ENCODE peak calls at places on chromosomes 4 and X, in ten cellular contexts. Q is T-helper 2 cell; L is activated gamma-delta T cell treated with anti-CD3 and anti-CD28 coated beads, Interleukin-2, amount 50 U/mL, for 16 hours; V is ACHN; T is AG10803; R is aorta; K is HuH-7.5; H is midbrain; P is amniotic epithelial cell; F is GM10248. G is an unnamed sample.

GRCh38 chr4:88017516-88018302 is 10.3 kb downstream of the PKD2 start:
- DNase-seq in Q (no peak), L (no peak), V (peak), T (peak), R (no peak), K (no peak), H (no peak), P (peak), F (no peak), G (no peak)

GRCh38 chr4:77821775-77822174 is 2.6 kb upstream of the CNOT6L start:
- DNase-seq in Q (no peak), L (peak), V (no peak), T (no peak), R (no peak), K (no peak), H (no peak), P (no peak), F (no peak), G (no peak)

GRCh38 chr4:61770456-61770855 is 570.3 kb downstream of the ADGRL3 start:
- DNase-seq in Q (no peak), L (no peak), V (no peak), T (no peak), R (no peak), K (no peak), H (no peak), P (no peak), F (no peak), G (no peak)

GRCh38 chr4:41413670-41414069 is 124.3 kb upstream of the LIMCH1 start:
- DNase-seq in Q (no peak), L (no peak), V (no peak), T (no peak), R (no peak), K (no peak), H (no peak), P (peak), F (no peak), G (no peak)

GRCh38 chr4:119242417-119242816 is 29.9 kb downstream of the USP53 start:
- DNase-seq in Q (no peak), L (no peak), V (no peak), T (no peak), R (no peak), K (no peak), H (no peak), P (no peak), F (no peak), G (no peak)

GRCh38 chr4:6229095-6229494 is 28.7 kb upstream of the JAKMIP1 start:
- DNase-seq in Q (no peak), L (no peak), V (no peak), T (no peak), R (peak), K (no peak), H (peak), P (no peak), F (no peak), G (peak)

GRCh38 chr4:146439999-146440398 is 81.7 kb downstream of the SLC10A7 start:
- DNase-seq in Q (no peak), L (no peak), V (no peak), T (peak), R (no peak), K (no peak), H (no peak), P (peak), F (no peak), G (no peak)

GRCh38 chr4:42104521-42104920 is 47.9 kb downstream of the BEND4 start:
- DNase-seq in Q (no peak), L (no peak), V (no peak), T (peak), R (no peak), K (no peak), H (no peak), P (peak), F (no peak), G (no peak)

GRCh38 chrX:137052641-137053235 is 18.9 kb upstream of the GPR101 start:
- DNase-seq in Q (no peak), L (no peak), V (no peak), T (no peak), R (no peak), K (no peak), H (no peak), P (no peak), F (no peak), G (no peak)

GRCh38 chrX:118724775-118725174 is 2.6 kb upstream of the IL13RA1 start:
- DNase-seq in Q (no peak), L (no peak), V (no peak), T (no peak), R (no peak), K (no peak), H (no peak), P (peak), F (peak), G (no peak)

GRCh38 chrX:54930291-54931049 is 9.8 kb downstream of the TRO start:
- DNase-seq in Q (no peak), L (no peak), V (no peak), T (no peak), R (no peak), K (no peak), H (no peak), P (no peak), F (no peak), G (no peak)

GRCh38 chr4:74874785-74875367 is 58.0 kb upstream of the PARM1 start:
- DNase-seq in Q (no peak), L (no peak), V (peak), T (peak), R (no peak), K (peak), H (peak), P (peak), F (peak), G (no peak)

GRCh38 chr4:95549246-95550138 is 719 bp upstream of the UNC5C start:
- DNase-seq in Q (no peak), L (no peak), V (peak), T (peak), R (peak), K (no peak), H (peak), P (peak), F (peak), G (peak)

GRCh38 chr4:163493643-163494359 is 689 bp upstream of the TMA16 start:
- DNase-seq in Q (no peak), L (no peak), V (no peak), T (no peak), R (no peak), K (no peak), H (peak), P (no peak), F (peak), G (peak)

GRCh38 chr4:152970102-152970820 is 34.1 kb downstream of the FHDC1 start:
- DNase-seq in Q (no peak), L (no peak), V (no peak), T (peak), R (no peak), K (no peak), H (no peak), P (peak), F (no peak), G (no peak)

GRCh38 chrX:39944416-39944815 is 153.3 kb downstream of the BCOR start:
- DNase-seq in Q (no peak), L (no peak), V (no peak), T (no peak), R (no peak), K (no peak), H (no peak), P (no peak), F (no peak), G (no peak)

GRCh38 chr4:153969542-153969941 is 180.7 kb upstream of the SFRP2 start:
- DNase-seq in Q (no peak), L (no peak), V (no peak), T (peak), R (no peak), K (no peak), H (no peak), P (no peak), F (no peak), G (no peak)

GRCh38 chr4:112156112-112156511 is 10.9 kb downstream of the FAM241A start:
- DNase-seq in Q (no peak), L (no peak), V (no peak), T (no peak), R (no peak), K (no peak), H (no peak), P (no peak), F (no peak), G (no peak)

GRCh38 chrX:120793098-120793497 is 82.6 kb downstream of the CT47B1 start:
- DNase-seq in Q (no peak), L (no peak), V (no peak), T (no peak), R (no peak), K (no peak), H (no peak), P (no peak), F (no peak), G (no peak)

GRCh38 chrX:49101629-49101984 is 21.9 kb upstream of the WDR45 start:
- DNase-seq in Q (no peak), L (no peak), V (no peak), T (no peak), R (no peak), K (no peak), H (no peak), P (no peak), F (no peak), G (no peak)

GRCh38 chr4:121726642-121727268 is 30.0 kb upstream of the ANXA5 start:
- DNase-seq in Q (no peak), L (no peak), V (peak), T (peak), R (no peak), K (no peak), H (peak), P (peak), F (peak), G (no peak)

GRCh38 chr4:84870398-84871163 is 95.9 kb downstream of the WDFY3 start:
- DNase-seq in Q (no peak), L (no peak), V (peak), T (peak), R (no peak), K (no peak), H (no peak), P (peak), F (no peak), G (no peak)

GRCh38 chr4:140353836-140354235 is 19.6 kb upstream of the SCOC start:
- DNase-seq in Q (no peak), L (no peak), V (no peak), T (no peak), R (no peak), K (no peak), H (no peak), P (no peak), F (no peak), G (no peak)

GRCh38 chr4:48133668-48134444 is at the start of gene TXK:
- DNase-seq in Q (no peak), L (no peak), V (no peak), T (peak), R (no peak), K (no peak), H (no peak), P (peak), F (no peak), G (no peak)

GRCh38 chrX:40154853-40155616 is 57.3 kb upstream of the BCOR start:
- DNase-seq in Q (no peak), L (no peak), V (peak), T (no peak), R (peak), K (peak), H (no peak), P (peak), F (peak), G (peak)

GRCh38 chrX:437636-438390 is 51.1 kb upstream of the PPP2R3B start:
- DNase-seq in Q (no peak), L (no peak), V (no peak), T (no peak), R (peak), K (no peak), H (no peak), P (no peak), F (no peak), G (no peak)

GRCh38 chr4:109294006-109294405 is 8.5 kb downstream of the COL25A1 start:
- DNase-seq in Q (no peak), L (no peak), V (peak), T (no peak), R (no peak), K (no peak), H (no peak), P (peak), F (no peak), G (no peak)

GRCh38 chr4:151260526-151260925 is 16.4 kb upstream of the PRSS48 start:
- DNase-seq in Q (no peak), L (no peak), V (no peak), T (peak), R (no peak), K (no peak), H (no peak), P (no peak), F (no peak), G (no peak)

GRCh38 chrX:50920132-50920531 is 9.6 kb downstream of the BMP15 start:
- DNase-seq in Q (no peak), L (no peak), V (peak), T (peak), R (no peak), K (no peak), H (peak), P (peak), F (no peak), G (no peak)

GRCh38 chrX:74535211-74535621 is 79.2 kb downstream of the RLIM start:
- DNase-seq in Q (no peak), L (no peak), V (peak), T (peak), R (no peak), K (no peak), H (peak), P (peak), F (peak), G (no peak)

GRCh38 chr4:158322119-158322518 is 111.8 kb downstream of the TMEM144 start:
- DNase-seq in Q (no peak), L (no peak), V (no peak), T (peak), R (no peak), K (no peak), H (no peak), P (no peak), F (no peak), G (no peak)

GRCh38 chr4:55032788-55033187 is 92.6 kb downstream of the KDR start:
- DNase-seq in Q (no peak), L (no peak), V (no peak), T (no peak), R (no peak), K (no peak), H (no peak), P (peak), F (no peak), G (no peak)

GRCh38 chrX:126137899-126138298 is 28.2 kb downstream of the DCAF12L2 start:
- DNase-seq in Q (no peak), L (no peak), V (peak), T (no peak), R (no peak), K (no peak), H (no peak), P (no peak), F (no peak), G (no peak)